ENCODE peak calls at places on chromosomes 13 and 19, in ten cellular contexts. O, B, I, A, J, U, C, V, D and X are unnamed samples.

GRCh38 chr19:677201-677600 is 1.0 kb downstream of the FSTL3 start:
- DNase-seq in O (peak; percentile 70), B (peak; percentile 80), I (peak; percentile 85), A (peak; percentile 70), J (no peak), U (no peak), C (peak; percentile 68), V (peak; percentile 87), D (peak; percentile 67), X (no peak)

GRCh38 chr13:46152627-46153328 is 29.2 kb downstream of the LCP1 start:
- DNase-seq in O (no peak), B (no peak), I (no peak), A (no peak), J (no peak), U (no peak), C (no peak), V (no peak), D (no peak), X (no peak)

GRCh38 chr13:49739498-49740187 is 48.4 kb upstream of the EBPL start:
- DNase-seq in O (no peak), B (no peak), I (no peak), A (no peak), J (no peak), U (no peak), C (no peak), V (no peak), D (no peak), X (no peak)

GRCh38 chr19:7658219-7658686 is 10.6 kb upstream of the RETN start:
- DNase-seq in O (no peak), B (no peak), I (no peak), A (no peak), J (no peak), U (no peak), C (no peak), V (no peak), D (no peak), X (no peak)

GRCh38 chr13:50573046-50573445 is 270.4 kb downstream of the DLEU7 start:
- DNase-seq in O (no peak), B (no peak), I (no peak), A (no peak), J (no peak), U (no peak), C (no peak), V (no peak), D (no peak), X (no peak)

GRCh38 chr13:54029226-54029625 is 1000.6 kb downstream of the OLFM4 start:
- DNase-seq in O (peak; percentile 84), B (no peak), I (no peak), A (peak; percentile 67), J (no peak), U (no peak), C (no peak), V (no peak), D (no peak), X (no peak)

GRCh38 chr19:2648099-2648498 is 54.4 kb downstream of the GNG7 start:
- DNase-seq in O (no peak), B (no peak), I (no peak), A (no peak), J (no peak), U (no peak), C (no peak), V (no peak), D (no peak), X (no peak)

GRCh38 chr19:7783991-7784421 is 21.0 kb downstream of the CLEC4M start:
- DNase-seq in O (no peak), B (no peak), I (peak; percentile 47), A (peak; percentile 97), J (no peak), U (peak; percentile 62), C (peak; percentile 62), V (peak; percentile 62), D (no peak), X (no peak)

GRCh38 chr13:46521921-46522691 is 30.9 kb upstream of the LRCH1 start:
- DNase-seq in O (no peak), B (no peak), I (no peak), A (no peak), J (no peak), U (no peak), C (no peak), V (no peak), D (no peak), X (no peak)

GRCh38 chr19:32718286-32718685 is 1.3 kb upstream of the TDRD12 start:
- DNase-seq in O (no peak), B (no peak), I (no peak), A (no peak), J (no peak), U (no peak), C (no peak), V (no peak), D (no peak), X (no peak)

GRCh38 chr13:106818971-106819370 is 251.0 kb upstream of the ARGLU1 start:
- DNase-seq in O (no peak), B (no peak), I (no peak), A (no peak), J (no peak), U (no peak), C (no peak), V (no peak), D (no peak), X (no peak)

GRCh38 chr13:49952168-49952567 is 16.0 kb upstream of the SPRYD7 start:
- DNase-seq in O (no peak), B (no peak), I (no peak), A (no peak), J (no peak), U (no peak), C (no peak), V (no peak), D (no peak), X (no peak)

GRCh38 chr13:111216166-111216960 is 101.3 kb downstream of the ARHGEF7 start:
- DNase-seq in O (peak; percentile 27), B (no peak), I (peak; percentile 37), A (peak; percentile 18), J (peak; percentile 18), U (no peak), C (no peak), V (peak; percentile 38), D (peak; percentile 73), X (no peak)

GRCh38 chr13:35514801-35515502 is 38.5 kb upstream of the MAB21L1 start:
- DNase-seq in O (no peak), B (no peak), I (no peak), A (peak; percentile 4), J (no peak), U (no peak), C (no peak), V (no peak), D (no peak), X (no peak)

GRCh38 chr19:16190736-16191135 is 5.5 kb downstream of the FAM32A start:
- DNase-seq in O (no peak), B (no peak), I (no peak), A (no peak), J (no peak), U (peak; percentile 62), C (no peak), V (no peak), D (no peak), X (no peak)

GRCh38 chr19:31270897-31271568 is 78.2 kb downstream of the TSHZ3 start:
- DNase-seq in O (no peak), B (peak; percentile 56), I (no peak), A (no peak), J (no peak), U (peak; percentile 39), C (no peak), V (peak; percentile 83), D (no peak), X (no peak)

GRCh38 chr19:13588953-13589833 is 82.9 kb upstream of the CACNA1A start:
- DNase-seq in O (peak; percentile 85), B (peak; percentile 59), I (peak; percentile 69), A (peak; percentile 84), J (peak; percentile 71), U (peak; percentile 94), C (peak; percentile 52), V (peak; percentile 74), D (peak; percentile 13), X (peak; percentile 69)

GRCh38 chr19:48900477-48901452 is 653 bp downstream of the NUCB1 start:
- DNase-seq in O (peak; percentile 60), B (no peak), I (peak; percentile 50), A (peak; percentile 23), J (no peak), U (peak; percentile 85), C (no peak), V (peak; percentile 62), D (no peak), X (no peak)

GRCh38 chr13:36858285-36858684 is 39.3 kb downstream of the RFXAP start:
- DNase-seq in O (peak; percentile 83), B (no peak), I (no peak), A (peak; percentile 73), J (no peak), U (no peak), C (no peak), V (peak; percentile 69), D (no peak), X (no peak)

GRCh38 chr19:30006206-30006605 is 64.2 kb downstream of the URI1 start:
- DNase-seq in O (no peak), B (no peak), I (no peak), A (no peak), J (no peak), U (no peak), C (no peak), V (no peak), D (no peak), X (no peak)

GRCh38 chr13:104779311-104779710 is 1713.1 kb upstream of the SLC10A2 start:
- DNase-seq in O (no peak), B (no peak), I (no peak), A (peak; percentile 36), J (no peak), U (no peak), C (no peak), V (peak; percentile 6), D (no peak), X (no peak)

GRCh38 chr19:46717716-46718143 is 816 bp upstream of the PRKD2 start:
- DNase-seq in O (no peak), B (no peak), I (no peak), A (no peak), J (no peak), U (peak; percentile 75), C (no peak), V (no peak), D (no peak), X (no peak)
- H3K4me3 ChIP-seq in O (peak overlapping the region; percentile 73), B (peak overlapping the region; percentile 91), I (peak overlapping the region; percentile 76), A (peak overlapping the region; percentile 93), J (peak overlapping the region; percentile 71), U (peak overlapping the region; percentile 75), C (peak overlapping the region; percentile 64), V (peak overlapping the region; percentile 96), D (peak overlapping the region; percentile 66), X (peak overlapping the region; percentile 69)

GRCh38 chr19:41411094-41411493 is 13.5 kb downstream of the BCKDHA start:
- DNase-seq in O (no peak), B (no peak), I (no peak), A (no peak), J (no peak), U (no peak), C (no peak), V (no peak), D (no peak), X (no peak)
- H3K4me1 ChIP-seq in O (no peaks in the 10 kb centered on the region), B (no peaks in the 10 kb centered on the region), I (peaks cover 67% of the 10 kb centered on the region), A (peaks cover 9% of the 10 kb centered on the region), J (peaks cover 9% of the 10 kb centered on the region), U (peaks cover 12% of the 10 kb centered on the region), C (peaks cover 6% of the 10 kb centered on the region), V (peaks cover 11% of the 10 kb centered on the region), D (peaks cover 58% of the 10 kb centered on the region), X (no peaks in the 10 kb centered on the region)

GRCh38 chr13:44812818-44813217 is 176.5 kb downstream of the NUFIP1 start:
- DNase-seq in O (no peak), B (no peak), I (no peak), A (no peak), J (no peak), U (no peak), C (no peak), V (peak; percentile 58), D (no peak), X (no peak)
- H3K27ac ChIP-seq in O (no peak overlapping the region), B (no peak overlapping the region), I (no peak overlapping the region), A (no peak overlapping the region), J (no peak overlapping the region), U (no peak overlapping the region), C (no peak overlapping the region), V (no peak overlapping the region), D (no peak overlapping the region), X (no peak overlapping the region)

GRCh38 chr19:40251991-40252390 is 25.5 kb upstream of the CCNP start:
- DNase-seq in O (no peak), B (no peak), I (no peak), A (no peak), J (no peak), U (no peak), C (no peak), V (no peak), D (no peak), X (no peak)
- H3K4me3 ChIP-seq in O (no peak overlapping the region), B (no peak overlapping the region), I (no peak overlapping the region), A (no peak overlapping the region), J (no peak overlapping the region), U (no peak overlapping the region), C (no peak overlapping the region), V (no peak overlapping the region), D (no peak overlapping the region), X (no peak overlapping the region)